ENCODE peak calls at places on chromosomes 4 and X, in seven cellular contexts. I is mesenchymal stem cell, E is H9, S is IMR-90, B is mesendoderm, W is H1, L is trophoblast cell. Y is an unnamed sample.

GRCh38 chr4:73944061-73944875 is 37.6 kb downstream of the PF4 start:
- DNase-seq in I (peak; percentile 19), E (peak; percentile 47), B (peak; percentile 75), L (peak; percentile 4), S (no peak), W (no peak), Y (peak; percentile 20)

GRCh38 chr4:10841697-10842096 is 157.1 kb upstream of the CLNK start:
- DNase-seq in I (no peak), E (no peak), B (no peak), W (no peak), S (no peak), L (no peak), Y (no peak)

GRCh38 chr4:140858897-140859296 is 102.7 kb upstream of the TBC1D9 start:
- DNase-seq in W (no peak), E (no peak), S (peak; percentile 15), L (no peak), B (peak; percentile 81), I (peak; percentile 38), Y (no peak)

GRCh38 chr4:69095301-69095731 is 958 bp upstream of the UGT2B7 start:
- DNase-seq in W (no peak), L (no peak), E (no peak), B (no peak), S (peak; percentile 92), I (peak; percentile 26), Y (no peak)

GRCh38 chr4:23382880-23383279 is 507.0 kb downstream of the PPARGC1A start:
- DNase-seq in W (no peak), S (peak; percentile 43), E (no peak), I (peak; percentile 75), L (no peak), B (peak; percentile 36), Y (no peak)

GRCh38 chrX:69314436-69315348 is 149.4 kb upstream of the PJA1 start:
- DNase-seq in I (no peak), W (no peak), E (no peak), S (no peak), B (peak; percentile 72), L (no peak), Y (no peak)

GRCh38 chr4:165294907-165295306 is 32.6 kb upstream of the MSMO1 start:
- DNase-seq in I (no peak), E (no peak), W (no peak), L (no peak), S (no peak), B (no peak), Y (no peak)

GRCh38 chr4:186760576-186760975 is 36.9 kb upstream of the FAT1 start:
- DNase-seq in W (no peak), S (peak; percentile 95), E (no peak), L (peak; percentile 52), B (no peak), I (peak; percentile 77), Y (no peak)

GRCh38 chr4:148030486-148030885 is 298.6 kb downstream of the ARHGAP10 start:
- DNase-seq in I (peak; percentile 76), L (no peak), B (no peak), E (no peak), S (peak; percentile 75), W (no peak), Y (no peak)

GRCh38 chr4:113450681-113451080 is 310.9 kb downstream of the CAMK2D start:
- DNase-seq in E (no peak), I (no peak), B (no peak), L (no peak), S (no peak), W (no peak), Y (no peak)

GRCh38 chrX:69109706-69110635 is 55.3 kb downstream of the PJA1 start:
- DNase-seq in E (peak; percentile 33), S (peak; percentile 73), L (peak; percentile 84), I (peak; percentile 81), B (peak; percentile 97), W (no peak), Y (no peak)

GRCh38 chr4:112735474-112735951 is 98.6 kb downstream of the LARP7 start:
- DNase-seq in L (no peak), B (peak; percentile 29), I (no peak), E (no peak), W (no peak), S (no peak), Y (no peak)

DNA sequence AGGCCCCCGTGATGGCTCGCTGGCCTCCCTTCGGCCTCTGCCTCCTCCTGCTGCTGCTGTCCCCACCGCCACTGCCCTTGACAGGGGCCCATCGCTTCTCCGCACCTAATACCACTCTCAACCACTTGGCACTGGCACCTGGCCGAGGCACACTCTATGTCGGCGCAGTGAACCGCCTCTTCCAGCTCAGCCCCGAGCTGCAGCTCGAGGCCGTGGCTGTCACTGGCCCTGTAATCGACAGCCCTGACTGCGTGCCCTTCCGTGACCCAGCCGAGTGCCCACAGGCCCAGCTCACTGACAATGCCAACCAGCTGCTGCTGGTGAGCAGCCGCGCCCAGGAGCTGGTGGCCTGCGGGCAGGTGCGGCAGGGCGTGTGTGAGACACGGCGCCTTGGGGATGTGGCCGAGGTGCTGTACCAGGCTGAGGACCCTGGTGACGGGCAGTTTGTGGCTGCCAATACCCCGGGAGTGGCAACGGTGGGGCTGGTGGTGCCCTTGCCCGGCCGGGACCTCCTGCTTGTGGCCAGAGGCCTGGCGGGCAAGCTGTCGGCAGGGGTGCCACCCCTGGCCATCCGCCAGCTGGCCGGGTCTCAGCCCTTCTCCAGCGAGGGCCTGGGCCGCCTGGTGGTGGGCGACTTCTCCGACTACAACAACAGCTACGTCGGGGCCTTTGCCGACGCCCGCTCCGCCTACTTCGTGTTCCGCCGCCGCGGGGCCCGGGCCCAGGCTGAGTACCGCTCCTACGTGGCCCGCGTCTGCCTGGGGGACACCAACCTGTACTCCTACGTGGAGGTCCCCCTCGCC is 3.0 kb downstream of the PLXNB3 start:
- DNase-seq in S (no peak), L (no peak), I (no peak), E (peak; percentile 39), B (no peak), W (no peak), Y (no peak)
- H2AK5ac ChIP-seq in S (peak overlapping the region; percentile 57), L (no peak overlapping the region), I (no peak overlapping the region), E (no peak overlapping the region), B (no peak overlapping the region), W (no peak overlapping the region), Y (peak overlapping the region; percentile 89)

DNA sequence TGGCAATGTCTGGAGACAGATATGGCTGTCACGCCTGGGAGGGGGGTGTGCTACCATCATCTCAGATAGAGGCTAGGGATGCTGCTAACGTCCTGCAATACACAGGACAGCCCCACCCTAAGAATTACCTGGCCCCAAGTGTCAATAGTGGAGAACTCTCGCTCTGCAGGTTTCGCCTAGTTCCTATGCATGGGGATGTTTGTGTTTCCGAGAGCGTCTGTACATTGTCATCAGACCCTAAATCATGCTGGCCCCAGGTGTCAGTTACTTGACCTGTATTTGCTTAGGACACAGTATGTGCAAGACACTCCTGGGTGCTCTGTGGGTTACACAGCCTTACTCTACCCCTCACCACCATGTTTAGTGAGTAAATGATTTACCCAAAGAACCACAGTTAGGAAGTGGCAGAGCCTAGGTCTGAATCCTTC is 90.8 kb downstream of the AFF1 start:
- DNase-seq in E (no peak), I (no peak), W (no peak), B (peak; percentile 76), L (peak; percentile 45), S (no peak), Y (no peak)
- H3K4me1 ChIP-seq in E (peaks cover 5% of the 10 kb centered on the region), I (peaks cover 16% of the 10 kb centered on the region), W (peaks cover 11% of the 10 kb centered on the region), B (peaks cover 32% of the 10 kb centered on the region), L (peaks cover 5% of the 10 kb centered on the region), S (peaks cover 9% of the 10 kb centered on the region), Y (peaks cover 6% of the 10 kb centered on the region)

GRCh38 chr4:139740531-139741041 is 75.0 kb downstream of the MGST2 start:
- DNase-seq in I (peak; percentile 89), S (peak; percentile 97), B (peak; percentile 31), W (no peak), L (peak; percentile 61), E (no peak), Y (no peak)
- H3K4me2 ChIP-seq in I (no peak overlapping the region), S (peak overlapping the region; percentile 42), B (no peak overlapping the region), W (no peak overlapping the region), L (no peak overlapping the region), E (no peak overlapping the region), Y (no peak overlapping the region)

DNA sequence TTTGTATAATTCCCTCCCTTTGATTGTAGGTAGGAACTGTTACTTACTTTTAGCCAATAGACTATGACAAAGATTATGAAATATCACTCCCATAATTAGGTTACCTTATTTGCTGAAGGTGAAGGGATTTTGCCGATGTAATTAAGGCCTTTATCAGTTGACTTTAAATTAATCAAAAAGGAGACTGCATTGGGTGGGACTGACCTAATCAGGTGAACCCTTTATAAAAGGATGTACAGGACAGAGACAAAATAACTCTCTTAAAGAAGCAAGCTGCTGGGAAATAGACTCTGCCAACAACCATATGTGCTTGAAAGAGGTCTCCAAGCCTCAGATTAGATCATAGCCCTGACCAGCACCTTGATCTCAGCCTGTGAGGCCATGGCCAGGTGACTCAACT is 167.6 kb downstream of the SOX3 start:
- DNase-seq in L (no peak), S (no peak), W (no peak), B (no peak), I (no peak), E (no peak), Y (no peak)
- H2AK5ac ChIP-seq in L (no peak overlapping the region), S (no peak overlapping the region), W (no peak overlapping the region), B (no peak overlapping the region), I (no peak overlapping the region), E (no peak overlapping the region), Y (no peak overlapping the region)

DNA sequence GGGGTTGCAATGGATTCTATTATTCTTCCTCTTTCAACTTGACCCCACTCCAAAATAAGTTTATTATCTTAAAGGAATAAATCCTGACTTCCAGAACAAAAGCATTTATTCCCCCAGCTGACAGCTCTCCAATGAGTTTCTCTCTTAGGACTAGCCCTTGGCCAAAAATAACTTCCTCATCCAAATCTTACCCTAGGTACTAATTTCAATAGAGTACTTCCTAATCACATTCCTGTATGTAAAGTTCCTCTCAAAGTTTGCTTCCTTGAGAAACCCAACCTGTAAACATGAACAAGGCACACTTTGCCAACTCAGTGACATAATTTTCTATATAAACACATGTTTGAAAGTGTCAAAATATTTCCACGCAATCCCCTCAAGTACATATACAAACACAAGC is 671.2 kb upstream of the GALNTL6 start:
- DNase-seq in L (no peak), I (no peak), S (no peak), B (no peak), W (no peak), E (no peak), Y (no peak)
- H3K4me1 ChIP-seq in L (no peaks in the 10 kb centered on the region), I (no peaks in the 10 kb centered on the region), S (no peaks in the 10 kb centered on the region), B (no peaks in the 10 kb centered on the region), W (no peaks in the 10 kb centered on the region), E (no peaks in the 10 kb centered on the region), Y (no peaks in the 10 kb centered on the region)

GRCh38 chr4:122922877-122923511 is 597 bp upstream of the NUDT6 start:
- DNase-seq in E (peak; percentile 88), I (peak; percentile 93), S (peak; percentile 82), L (peak; percentile 85), B (peak; percentile 94), W (no peak), Y (peak; percentile 83)
- H3K4me2 ChIP-seq in E (peak overlapping the region; percentile 76), I (peak overlapping the region; percentile 78), S (peak overlapping the region; percentile 79), L (peak overlapping the region; percentile 93), B (peak overlapping the region; percentile 65), W (peak overlapping the region; percentile 64), Y (peak overlapping the region; percentile 64)

DNA sequence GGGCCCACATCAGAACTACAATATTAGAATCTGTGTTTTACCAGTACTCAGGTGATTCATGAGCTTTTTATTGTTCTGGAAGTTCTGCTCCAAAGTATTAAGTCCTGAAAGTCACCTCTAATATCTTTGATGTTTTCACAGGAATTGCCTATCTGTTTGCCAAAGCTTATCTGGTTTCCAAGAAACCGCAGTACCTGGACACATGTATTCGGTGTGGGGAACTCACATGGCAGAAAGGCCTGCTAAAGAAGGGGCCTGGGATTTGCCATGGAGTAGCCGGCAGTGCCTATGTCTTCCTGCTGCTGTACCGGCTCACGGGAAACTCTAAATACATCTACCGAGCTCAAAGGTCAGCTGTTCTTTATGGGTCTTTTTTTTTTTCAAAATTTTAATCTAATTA is 18.4 kb upstream of the XK start:
- DNase-seq in B (no peak), W (no peak), S (no peak), E (no peak), L (no peak), I (no peak), Y (no peak)
- H2AK5ac ChIP-seq in B (no peak overlapping the region), W (no peak overlapping the region), S (no peak overlapping the region), E (no peak overlapping the region), L (no peak overlapping the region), I (no peak overlapping the region), Y (no peak overlapping the region)